ENCODE peak calls at places on chromosomes 1 and 21, in nine cellular contexts. H is activated CD4-positive, alpha-beta T cell treated with anti-CD3 and anti-CD28 coated beads, Interleukin-2, amount 10 ng/mL, durations not matched to agents 7 days and 5 days; E is Calu3; P is RWPE2; L is D341Med; O is activated naive CD8-positive, alpha-beta T cell treated with anti-CD3 and anti-CD28 coated beads for 36 hours; U is AG20443; Y is C1 segment of cervical spinal cord; T is neural progenitor cell. C is an unnamed sample.

GRCh38 chr1:200906491-200906890 is 11.8 kb downstream of the INAVA start:
- DNase-seq in E (no peak), O (no peak), P (no peak), U (no peak), Y (no peak), H (no peak), T (no peak), L (no peak), C (no peak)

GRCh38 chr1:153882296-153882912 is 40.4 kb downstream of the GATAD2B start:
- DNase-seq in E (no peak), T (peak; percentile 9), U (no peak), O (no peak), L (no peak), H (no peak), Y (no peak), P (no peak), C (no peak)

GRCh38 chr1:119253366-119253765 is 112.9 kb upstream of the WARS2 start:
- DNase-seq in L (no peak), H (no peak), P (no peak), T (no peak), Y (no peak), E (no peak), O (no peak), U (no peak), C (no peak)

GRCh38 chr1:38243106-38243505 is 196.5 kb upstream of the POU3F1 start:
- DNase-seq in U (no peak), P (no peak), O (no peak), T (peak; percentile 56), Y (no peak), L (no peak), H (no peak), E (peak; percentile 51), C (no peak)

GRCh38 chr1:186076006-186076405 is 299.0 kb downstream of the TPR start:
- DNase-seq in H (no peak), E (no peak), U (peak; percentile 18), Y (no peak), L (no peak), O (no peak), P (no peak), T (no peak), C (no peak)

GRCh38 chr1:22750671-22751016 is 40.0 kb downstream of the EPHB2 start:
- DNase-seq in O (no peak), Y (no peak), T (no peak), L (no peak), H (no peak), U (no peak), E (peak; percentile 17), P (no peak), C (no peak)

GRCh38 chr1:58211857-58212256 is 334.7 kb downstream of the OMA1 start:
- DNase-seq in H (no peak), L (no peak), U (no peak), P (no peak), Y (no peak), T (no peak), E (no peak), O (no peak), C (no peak)

GRCh38 chr21:42162831-42163510 is 56.0 kb upstream of the ABCG1 start:
- DNase-seq in O (no peak), T (no peak), L (no peak), U (no peak), P (no peak), E (no peak), Y (no peak), H (no peak), C (peak; percentile 41)

C was measured in activated CD8-positive, alpha-beta T cell treated with anti-CD3 and anti-CD28 coated beads for 36 hours.